ENCODE peak calls at places on chromosomes 11 and 22, in ten cellular contexts. One of them, this sample, is unnamed.

GRCh38 chr11:68398870-68399865 is 61.4 kb upstream of the PPP6R3 start:
- DNase-seq in cardiac muscle cell: peak
- DNase-seq in retina: no peak
- DNase-seq in esophagus squamous epithelium: no peak
- DNase-seq in hippocampal formation: no peak
- DNase-seq in activated T-cell treated with anti-CD3 and anti-CD28 coated beads, Interleukin-2, amount 50 U/mL, for 4 hours: no peak
- DNase-seq in T47D: no peak
- DNase-seq in NCI-H2029: no peak
- DNase-seq in iris pigment epithelial cell: no peak
- DNase-seq in HS-27A: no peak
- DNase-seq in this sample: no peak

GRCh38 chr11:4991066-4991465 is 3.6 kb upstream of the OR51L1 start:
- DNase-seq in cardiac muscle cell: peak
- DNase-seq in retina: no peak
- DNase-seq in esophagus squamous epithelium: no peak
- DNase-seq in hippocampal formation: no peak
- DNase-seq in activated T-cell treated with anti-CD3 and anti-CD28 coated beads, Interleukin-2, amount 50 U/mL, for 4 hours: no peak
- DNase-seq in T47D: no peak
- DNase-seq in NCI-H2029: no peak
- DNase-seq in iris pigment epithelial cell: peak
- DNase-seq in HS-27A: no peak
- DNase-seq in this sample: peak

GRCh38 chr11:61598886-61599868 is 18.3 kb upstream of the SYT7 start:
- DNase-seq in cardiac muscle cell: peak
- DNase-seq in retina: peak
- DNase-seq in esophagus squamous epithelium: no peak
- DNase-seq in hippocampal formation: no peak
- DNase-seq in activated T-cell treated with anti-CD3 and anti-CD28 coated beads, Interleukin-2, amount 50 U/mL, for 4 hours: no peak
- DNase-seq in T47D: no peak
- DNase-seq in NCI-H2029: peak
- DNase-seq in iris pigment epithelial cell: peak
- DNase-seq in HS-27A: no peak
- DNase-seq in this sample: peak

GRCh38 chr11:87120937-87121336 is 83.2 kb downstream of the TMEM135 start:
- DNase-seq in cardiac muscle cell: no peak
- DNase-seq in retina: no peak
- DNase-seq in esophagus squamous epithelium: no peak
- DNase-seq in hippocampal formation: no peak
- DNase-seq in activated T-cell treated with anti-CD3 and anti-CD28 coated beads, Interleukin-2, amount 50 U/mL, for 4 hours: no peak
- DNase-seq in T47D: no peak
- DNase-seq in NCI-H2029: no peak
- DNase-seq in iris pigment epithelial cell: no peak
- DNase-seq in HS-27A: no peak
- DNase-seq in this sample: no peak

GRCh38 chr11:35394941-35395340 is 24.4 kb downstream of the SLC1A2 start:
- DNase-seq in cardiac muscle cell: no peak
- DNase-seq in retina: no peak
- DNase-seq in esophagus squamous epithelium: no peak
- DNase-seq in hippocampal formation: no peak
- DNase-seq in activated T-cell treated with anti-CD3 and anti-CD28 coated beads, Interleukin-2, amount 50 U/mL, for 4 hours: no peak
- DNase-seq in T47D: no peak
- DNase-seq in NCI-H2029: no peak
- DNase-seq in iris pigment epithelial cell: no peak
- DNase-seq in HS-27A: no peak
- DNase-seq in this sample: no peak

GRCh38 chr11:61350336-61350735 is 11.3 kb downstream of the CYB561A3 start:
- DNase-seq in cardiac muscle cell: no peak
- DNase-seq in retina: no peak
- DNase-seq in esophagus squamous epithelium: no peak
- DNase-seq in hippocampal formation: no peak
- DNase-seq in activated T-cell treated with anti-CD3 and anti-CD28 coated beads, Interleukin-2, amount 50 U/mL, for 4 hours: no peak
- DNase-seq in T47D: no peak
- DNase-seq in NCI-H2029: no peak
- DNase-seq in iris pigment epithelial cell: no peak
- DNase-seq in HS-27A: no peak
- DNase-seq in this sample: no peak

GRCh38 chr11:64218628-64219353 is 7.2 kb downstream of the TRPT1 start:
- DNase-seq in cardiac muscle cell: no peak
- DNase-seq in retina: peak
- DNase-seq in esophagus squamous epithelium: no peak
- DNase-seq in hippocampal formation: no peak
- DNase-seq in activated T-cell treated with anti-CD3 and anti-CD28 coated beads, Interleukin-2, amount 50 U/mL, for 4 hours: no peak
- DNase-seq in T47D: no peak
- DNase-seq in NCI-H2029: peak
- DNase-seq in iris pigment epithelial cell: no peak
- DNase-seq in HS-27A: no peak
- DNase-seq in this sample: no peak

GRCh38 chr11:46947399-46948077 is 11.0 kb downstream of the CSTPP1 start:
- DNase-seq in cardiac muscle cell: no peak
- DNase-seq in retina: no peak
- DNase-seq in esophagus squamous epithelium: no peak
- DNase-seq in hippocampal formation: no peak
- DNase-seq in activated T-cell treated with anti-CD3 and anti-CD28 coated beads, Interleukin-2, amount 50 U/mL, for 4 hours: no peak
- DNase-seq in T47D: no peak
- DNase-seq in NCI-H2029: no peak
- DNase-seq in iris pigment epithelial cell: no peak
- DNase-seq in HS-27A: no peak
- DNase-seq in this sample: no peak

GRCh38 chr11:41201156-41201555 is 258.3 kb downstream of the LRRC4C start:
- DNase-seq in cardiac muscle cell: peak
- DNase-seq in retina: peak
- DNase-seq in esophagus squamous epithelium: no peak
- DNase-seq in hippocampal formation: peak
- DNase-seq in activated T-cell treated with anti-CD3 and anti-CD28 coated beads, Interleukin-2, amount 50 U/mL, for 4 hours: no peak
- DNase-seq in T47D: peak
- DNase-seq in NCI-H2029: peak
- DNase-seq in iris pigment epithelial cell: peak
- DNase-seq in HS-27A: no peak
- DNase-seq in this sample: peak

GRCh38 chr11:10333490-10333889 is 28.6 kb downstream of the ADM start:
- DNase-seq in cardiac muscle cell: no peak
- DNase-seq in retina: no peak
- DNase-seq in esophagus squamous epithelium: no peak
- DNase-seq in hippocampal formation: no peak
- DNase-seq in activated T-cell treated with anti-CD3 and anti-CD28 coated beads, Interleukin-2, amount 50 U/mL, for 4 hours: no peak
- DNase-seq in T47D: no peak
- DNase-seq in NCI-H2029: no peak
- DNase-seq in iris pigment epithelial cell: no peak
- DNase-seq in HS-27A: no peak
- DNase-seq in this sample: no peak

GRCh38 chr11:80083561-80083960 is 642.7 kb upstream of the TENM4 start:
- DNase-seq in cardiac muscle cell: no peak
- DNase-seq in retina: no peak
- DNase-seq in esophagus squamous epithelium: no peak
- DNase-seq in hippocampal formation: no peak
- DNase-seq in activated T-cell treated with anti-CD3 and anti-CD28 coated beads, Interleukin-2, amount 50 U/mL, for 4 hours: no peak
- DNase-seq in T47D: no peak
- DNase-seq in NCI-H2029: no peak
- DNase-seq in iris pigment epithelial cell: peak
- DNase-seq in HS-27A: no peak
- DNase-seq in this sample: no peak

GRCh38 chr22:29944339-29944738 is 61.4 kb downstream of the MTMR3 start:
- DNase-seq in cardiac muscle cell: no peak
- DNase-seq in retina: no peak
- DNase-seq in esophagus squamous epithelium: no peak
- DNase-seq in hippocampal formation: no peak
- DNase-seq in activated T-cell treated with anti-CD3 and anti-CD28 coated beads, Interleukin-2, amount 50 U/mL, for 4 hours: no peak
- DNase-seq in T47D: no peak
- DNase-seq in NCI-H2029: no peak
- DNase-seq in iris pigment epithelial cell: no peak
- DNase-seq in HS-27A: no peak
- DNase-seq in this sample: no peak

GRCh38 chr11:128291835-128292234 is 295.5 kb downstream of the ETS1 start:
- DNase-seq in cardiac muscle cell: no peak
- DNase-seq in retina: no peak
- DNase-seq in esophagus squamous epithelium: no peak
- DNase-seq in hippocampal formation: no peak
- DNase-seq in activated T-cell treated with anti-CD3 and anti-CD28 coated beads, Interleukin-2, amount 50 U/mL, for 4 hours: peak
- DNase-seq in T47D: no peak
- DNase-seq in NCI-H2029: no peak
- DNase-seq in iris pigment epithelial cell: no peak
- DNase-seq in HS-27A: no peak
- DNase-seq in this sample: no peak

GRCh38 chr11:67262731-67263675 is 3.3 kb upstream of the GRK2 start:
- DNase-seq in cardiac muscle cell: peak
- DNase-seq in retina: peak
- DNase-seq in esophagus squamous epithelium: no peak
- DNase-seq in hippocampal formation: peak
- DNase-seq in activated T-cell treated with anti-CD3 and anti-CD28 coated beads, Interleukin-2, amount 50 U/mL, for 4 hours: peak
- DNase-seq in T47D: peak
- DNase-seq in NCI-H2029: peak
- DNase-seq in iris pigment epithelial cell: peak
- DNase-seq in HS-27A: peak
- DNase-seq in this sample: peak

GRCh38 chr11:61267437-61267841 is 26.5 kb downstream of the PGA5 start:
- DNase-seq in cardiac muscle cell: no peak
- DNase-seq in retina: no peak
- DNase-seq in esophagus squamous epithelium: no peak
- DNase-seq in hippocampal formation: no peak
- DNase-seq in activated T-cell treated with anti-CD3 and anti-CD28 coated beads, Interleukin-2, amount 50 U/mL, for 4 hours: no peak
- DNase-seq in T47D: no peak
- DNase-seq in NCI-H2029: no peak
- DNase-seq in iris pigment epithelial cell: no peak
- DNase-seq in HS-27A: no peak
- DNase-seq in this sample: no peak

GRCh38 chr11:75204685-75205667 is 35.6 kb upstream of the TPBGL start:
- DNase-seq in cardiac muscle cell: peak
- DNase-seq in retina: peak
- DNase-seq in esophagus squamous epithelium: no peak
- DNase-seq in hippocampal formation: peak
- DNase-seq in activated T-cell treated with anti-CD3 and anti-CD28 coated beads, Interleukin-2, amount 50 U/mL, for 4 hours: peak
- DNase-seq in T47D: peak
- DNase-seq in NCI-H2029: peak
- DNase-seq in iris pigment epithelial cell: peak
- DNase-seq in HS-27A: peak
- DNase-seq in this sample: peak

GRCh38 chr11:73286240-73286810 is 14.2 kb downstream of the P2RY6 start:
- DNase-seq in cardiac muscle cell: no peak
- DNase-seq in retina: no peak
- DNase-seq in esophagus squamous epithelium: no peak
- DNase-seq in hippocampal formation: no peak
- DNase-seq in activated T-cell treated with anti-CD3 and anti-CD28 coated beads, Interleukin-2, amount 50 U/mL, for 4 hours: no peak
- DNase-seq in T47D: no peak
- DNase-seq in NCI-H2029: no peak
- DNase-seq in iris pigment epithelial cell: no peak
- DNase-seq in HS-27A: no peak
- DNase-seq in this sample: no peak

GRCh38 chr11:68889948-68890446 is 13.6 kb downstream of the MRPL21 start:
- DNase-seq in cardiac muscle cell: peak
- DNase-seq in retina: peak
- DNase-seq in esophagus squamous epithelium: no peak
- DNase-seq in hippocampal formation: no peak
- DNase-seq in activated T-cell treated with anti-CD3 and anti-CD28 coated beads, Interleukin-2, amount 50 U/mL, for 4 hours: no peak
- DNase-seq in T47D: no peak
- DNase-seq in NCI-H2029: no peak
- DNase-seq in iris pigment epithelial cell: peak
- DNase-seq in HS-27A: no peak
- DNase-seq in this sample: no peak

GRCh38 chr22:37060801-37061610 is 9.5 kb downstream of the KCTD17 start:
- DNase-seq in cardiac muscle cell: no peak
- DNase-seq in retina: no peak
- DNase-seq in esophagus squamous epithelium: no peak
- DNase-seq in hippocampal formation: no peak
- DNase-seq in activated T-cell treated with anti-CD3 and anti-CD28 coated beads, Interleukin-2, amount 50 U/mL, for 4 hours: no peak
- DNase-seq in T47D: no peak
- DNase-seq in NCI-H2029: no peak
- DNase-seq in iris pigment epithelial cell: no peak
- DNase-seq in HS-27A: no peak
- DNase-seq in this sample: no peak

GRCh38 chr22:48333323-48333763 is 1494.3 kb downstream of the BRD1 start:
- DNase-seq in cardiac muscle cell: no peak
- DNase-seq in retina: no peak
- DNase-seq in esophagus squamous epithelium: no peak
- DNase-seq in hippocampal formation: no peak
- DNase-seq in activated T-cell treated with anti-CD3 and anti-CD28 coated beads, Interleukin-2, amount 50 U/mL, for 4 hours: no peak
- DNase-seq in T47D: no peak
- DNase-seq in NCI-H2029: no peak
- DNase-seq in iris pigment epithelial cell: no peak
- DNase-seq in HS-27A: no peak
- DNase-seq in this sample: no peak

This sample was measured in H4.